ENCODE peak calls at places on chromosomes 2 and 18, in six cellular contexts. One of them, this sample, is unnamed. For H3K9me3, H3K4me1 and H3K27me3, the result is how much of the 10 kb centered on the place peaks cover.

GRCh38 chr2:215022418-215022817 is 116.0 kb downstream of the ABCA12 start:
- DNase-seq in small intestine: no peak
- DNase-seq in testis: no peak
- DNase-seq in psoas muscle: no peak
- DNase-seq in SJSA1: no peak
- DNase-seq in sigmoid colon: no peak
- DNase-seq in this sample: no peak

GRCh38 chr2:148965596-148966431 is 72.7 kb upstream of the LYPD6B start:
- DNase-seq in small intestine: no peak
- DNase-seq in testis: no peak
- DNase-seq in psoas muscle: no peak
- DNase-seq in SJSA1: no peak
- DNase-seq in sigmoid colon: no peak
- DNase-seq in this sample: no peak

GRCh38 chr2:185208261-185208660 is 530.3 kb upstream of the FSIP2 start:
- DNase-seq in small intestine: peak
- DNase-seq in testis: no peak
- DNase-seq in psoas muscle: no peak
- DNase-seq in SJSA1: no peak
- DNase-seq in sigmoid colon: no peak
- DNase-seq in this sample: peak

GRCh38 chr2:218995972-218996644 is 2.9 kb upstream of the CRYBA2 start:
- DNase-seq in small intestine: peak
- DNase-seq in testis: peak
- DNase-seq in psoas muscle: peak
- DNase-seq in SJSA1: peak
- DNase-seq in sigmoid colon: peak
- DNase-seq in this sample: peak

GRCh38 chr18:50716902-50717301 is 102.9 kb downstream of the MRO start:
- DNase-seq in small intestine: no peak
- DNase-seq in testis: no peak
- DNase-seq in psoas muscle: no peak
- DNase-seq in SJSA1: no peak
- DNase-seq in sigmoid colon: no peak
- DNase-seq in this sample: no peak

GRCh38 chr2:215003001-215003400 is 135.4 kb downstream of the ABCA12 start:
- DNase-seq in small intestine: no peak
- DNase-seq in testis: no peak
- DNase-seq in psoas muscle: no peak
- DNase-seq in SJSA1: no peak
- DNase-seq in sigmoid colon: no peak
- DNase-seq in this sample: no peak

GRCh38 chr2:10915236-10915635 is 3.5 kb downstream of the KCNF1 start:
- DNase-seq in small intestine: no peak
- DNase-seq in testis: no peak
- DNase-seq in psoas muscle: no peak
- DNase-seq in SJSA1: no peak
- DNase-seq in sigmoid colon: peak
- DNase-seq in this sample: no peak

GRCh38 chr2:164314148-164314547 is 307.1 kb downstream of the GRB14 start:
- DNase-seq in small intestine: peak
- DNase-seq in testis: peak
- DNase-seq in psoas muscle: no peak
- DNase-seq in SJSA1: no peak
- DNase-seq in sigmoid colon: no peak
- DNase-seq in this sample: no peak

GRCh38 chr2:933734-934295 is 16.8 kb upstream of the SNTG2 start:
- DNase-seq in small intestine: no peak
- DNase-seq in testis: no peak
- DNase-seq in psoas muscle: no peak
- DNase-seq in SJSA1: no peak
- DNase-seq in sigmoid colon: no peak
- DNase-seq in this sample: no peak

GRCh38 chr2:137929504-137929886 is 34.8 kb upstream of the HNMT start:
- DNase-seq in small intestine: no peak
- DNase-seq in testis: no peak
- DNase-seq in psoas muscle: no peak
- DNase-seq in SJSA1: no peak
- DNase-seq in sigmoid colon: no peak
- DNase-seq in this sample: no peak

GRCh38 chr2:216426938-216427337 is 14.7 kb downstream of the SMARCAL1 start:
- DNase-seq in small intestine: no peak
- DNase-seq in testis: no peak
- DNase-seq in psoas muscle: no peak
- DNase-seq in SJSA1: peak
- DNase-seq in sigmoid colon: no peak
- DNase-seq in this sample: no peak

DNA sequence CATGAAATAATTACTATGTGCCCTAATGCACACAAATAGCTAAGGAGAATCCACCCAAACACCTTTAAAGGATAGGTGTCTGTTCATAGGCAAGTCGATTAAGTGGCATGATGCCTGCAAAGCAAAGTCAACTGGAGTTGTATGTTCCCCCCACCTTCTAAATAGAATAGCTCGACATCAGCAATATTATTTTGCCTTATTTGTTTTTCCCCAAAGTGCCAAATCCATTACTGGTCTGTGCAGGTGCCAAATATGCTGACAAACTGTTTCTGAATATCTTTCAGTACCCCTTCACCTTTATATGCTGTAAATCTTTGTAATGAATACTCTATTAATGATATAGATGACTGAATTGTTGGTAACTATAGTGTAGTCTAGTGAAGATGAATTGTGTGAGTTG is 8.9 kb downstream of the TBR1 start:
- DNase-seq in small intestine: no peak
- DNase-seq in testis: no peak
- DNase-seq in psoas muscle: no peak
- DNase-seq in SJSA1: no peak
- DNase-seq in sigmoid colon: no peak
- DNase-seq in this sample: no peak
- H3K9me3 ChIP-seq in small intestine: under half
- H3K9me3 ChIP-seq in testis: under half
- H3K9me3 ChIP-seq in psoas muscle: under half
- H3K9me3 ChIP-seq in SJSA1: under half
- H3K9me3 ChIP-seq in sigmoid colon: under half
- H3K9me3 ChIP-seq in this sample: under half

GRCh38 chr2:25335971-25336370 is 5.8 kb downstream of the DNMT3A start:
- DNase-seq in small intestine: no peak
- DNase-seq in testis: no peak
- DNase-seq in psoas muscle: no peak
- DNase-seq in SJSA1: no peak
- DNase-seq in sigmoid colon: no peak
- DNase-seq in this sample: no peak

GRCh38 chr2:25337891-25338290 is 3.8 kb downstream of the DNMT3A start:
- DNase-seq in small intestine: no peak
- DNase-seq in testis: no peak
- DNase-seq in psoas muscle: no peak
- DNase-seq in SJSA1: no peak
- DNase-seq in sigmoid colon: no peak
- DNase-seq in this sample: no peak

GRCh38 chr2:25335204-25335603 is 6.5 kb downstream of the DNMT3A start:
- DNase-seq in small intestine: no peak
- DNase-seq in testis: no peak
- DNase-seq in psoas muscle: no peak
- DNase-seq in SJSA1: no peak
- DNase-seq in sigmoid colon: no peak
- DNase-seq in this sample: no peak

GRCh38 chr2:25337276-25337675 is 4.4 kb downstream of the DNMT3A start:
- DNase-seq in small intestine: no peak
- DNase-seq in testis: no peak
- DNase-seq in psoas muscle: no peak
- DNase-seq in SJSA1: no peak
- DNase-seq in sigmoid colon: no peak
- DNase-seq in this sample: no peak

DNA sequence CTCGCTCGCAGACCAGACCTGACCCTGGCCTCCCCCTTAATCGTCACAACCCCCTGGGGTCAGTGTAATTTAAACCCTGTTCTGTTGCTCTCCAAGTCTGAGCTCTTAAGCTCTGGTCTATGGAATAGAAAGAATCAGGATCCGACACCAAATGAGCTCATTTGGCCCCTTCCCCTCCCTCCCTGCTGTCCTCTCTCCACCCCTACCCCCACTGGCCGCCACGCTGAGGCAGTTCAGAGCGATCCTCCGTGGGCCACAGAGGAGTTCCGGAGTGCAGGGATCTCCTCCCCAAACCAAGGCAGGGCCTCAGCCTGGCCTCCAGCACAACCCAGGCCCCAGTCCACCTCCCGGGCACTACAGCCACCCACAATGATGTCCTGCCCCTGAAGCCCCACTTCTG is 5.3 kb downstream of the DNMT3A start:
- DNase-seq in small intestine: no peak
- DNase-seq in testis: no peak
- DNase-seq in psoas muscle: no peak
- DNase-seq in SJSA1: no peak
- DNase-seq in sigmoid colon: no peak
- DNase-seq in this sample: no peak
- H3K4me1 ChIP-seq in small intestine: under half
- H3K4me1 ChIP-seq in testis: under half
- H3K4me1 ChIP-seq in psoas muscle: half or more
- H3K4me1 ChIP-seq in SJSA1: under half
- H3K4me1 ChIP-seq in sigmoid colon: half or more
- H3K4me1 ChIP-seq in this sample: under half

DNA sequence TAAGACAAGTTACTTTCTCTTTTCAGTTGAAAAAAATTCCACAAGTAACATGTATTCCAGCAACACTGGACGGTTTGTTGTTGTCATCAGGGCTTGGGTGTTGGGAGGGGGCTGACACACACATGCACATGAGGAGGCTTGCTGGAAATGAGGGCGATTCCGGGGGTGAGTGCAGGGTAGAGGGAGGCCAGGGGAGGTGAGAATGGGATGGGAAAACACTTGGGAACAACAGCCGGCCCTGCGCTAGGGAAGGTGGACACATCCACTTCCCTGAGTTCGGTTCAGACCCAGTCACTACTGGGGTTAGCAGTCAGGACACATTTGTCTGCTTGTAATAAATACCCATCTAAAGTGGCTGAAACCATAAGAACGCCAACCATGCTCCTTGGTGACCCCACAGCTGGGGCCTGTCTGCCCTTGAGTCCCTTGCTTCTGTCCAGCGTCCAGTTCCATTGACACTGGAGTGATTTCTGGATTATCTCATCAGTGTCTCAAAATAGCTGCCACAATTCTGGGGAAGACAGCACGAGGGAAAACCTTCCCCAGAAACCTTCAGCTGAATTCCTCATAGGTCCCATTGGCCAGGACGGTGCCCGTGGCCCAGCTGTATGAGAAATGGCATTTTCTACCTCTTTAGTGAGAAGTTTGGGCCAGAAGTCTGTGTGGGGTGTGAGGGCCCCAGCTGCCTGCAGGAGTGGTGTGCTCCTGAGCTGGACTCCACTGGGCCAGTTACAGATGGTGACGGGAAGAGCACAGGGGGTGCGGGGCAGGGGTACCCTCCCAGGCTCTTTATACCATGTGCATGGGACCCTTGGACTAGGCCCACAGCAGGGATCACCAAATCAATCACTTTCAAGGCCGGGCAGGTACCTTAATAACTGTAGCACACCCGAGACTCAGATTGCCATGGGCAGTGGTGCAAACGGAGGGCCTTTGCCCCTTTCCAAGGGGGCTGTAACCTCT is 141.6 kb upstream of the BCL2L11 start:
- DNase-seq in small intestine: no peak
- DNase-seq in testis: no peak
- DNase-seq in psoas muscle: no peak
- DNase-seq in SJSA1: no peak
- DNase-seq in sigmoid colon: no peak
- DNase-seq in this sample: no peak
- H3K27me3 ChIP-seq in small intestine: under half
- H3K27me3 ChIP-seq in testis: under half
- H3K27me3 ChIP-seq in psoas muscle: under half
- H3K27me3 ChIP-seq in SJSA1: under half
- H3K27me3 ChIP-seq in sigmoid colon: under half
- H3K27me3 ChIP-seq in this sample: under half

GRCh38 chr2:113253453-113253852 is 25.3 kb downstream of the PAX8 start:
- DNase-seq in small intestine: no peak
- DNase-seq in testis: no peak
- DNase-seq in psoas muscle: no peak
- DNase-seq in SJSA1: no peak
- DNase-seq in sigmoid colon: no peak
- DNase-seq in this sample: no peak

GRCh38 chr2:113248997-113249770 is 29.5 kb downstream of the PAX8 start:
- DNase-seq in small intestine: peak
- DNase-seq in testis: peak
- DNase-seq in psoas muscle: peak
- DNase-seq in SJSA1: peak
- DNase-seq in sigmoid colon: peak
- DNase-seq in this sample: peak

GRCh38 chr2:113251118-113251517 is 27.6 kb downstream of the PAX8 start:
- DNase-seq in small intestine: peak
- DNase-seq in testis: no peak
- DNase-seq in psoas muscle: no peak
- DNase-seq in SJSA1: no peak
- DNase-seq in sigmoid colon: no peak
- DNase-seq in this sample: no peak

GRCh38 chr2:113255140-113256070 is 23.3 kb downstream of the PAX8 start:
- DNase-seq in small intestine: no peak
- DNase-seq in testis: no peak
- DNase-seq in psoas muscle: no peak
- DNase-seq in SJSA1: no peak
- DNase-seq in sigmoid colon: no peak
- DNase-seq in this sample: no peak

DNA sequence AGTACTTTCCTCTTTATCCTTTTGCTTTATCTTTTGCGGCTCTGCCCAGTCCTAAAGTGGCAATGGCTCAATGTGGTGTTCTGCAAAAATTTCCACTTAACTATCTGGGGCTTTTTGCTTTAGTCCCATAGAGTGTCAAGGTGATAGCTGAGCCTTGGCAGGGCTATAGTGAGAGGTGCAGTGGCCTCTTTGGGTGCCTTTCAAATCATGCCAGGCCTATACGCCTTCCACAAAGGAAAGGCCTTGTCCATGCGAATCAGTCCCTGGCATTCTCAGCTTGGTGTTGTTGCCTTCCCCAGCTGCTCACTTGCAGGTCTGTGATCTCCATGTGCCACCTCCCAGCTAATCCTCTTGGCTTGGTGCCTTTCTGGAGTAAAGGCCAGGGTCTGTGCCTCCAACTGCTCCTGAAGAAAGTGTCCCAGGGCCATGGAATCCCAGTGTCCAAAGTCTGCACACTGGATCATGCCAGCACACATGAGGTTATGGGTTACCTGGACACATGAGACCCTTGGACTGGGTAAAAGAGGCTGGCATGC is 26.6 kb downstream of the PAX8 start:
- DNase-seq in small intestine: no peak
- DNase-seq in testis: no peak
- DNase-seq in psoas muscle: no peak
- DNase-seq in SJSA1: no peak
- DNase-seq in sigmoid colon: no peak
- DNase-seq in this sample: no peak
- H3K9me3 ChIP-seq in small intestine: under half
- H3K9me3 ChIP-seq in testis: under half
- H3K9me3 ChIP-seq in psoas muscle: under half
- H3K9me3 ChIP-seq in SJSA1: under half
- H3K9me3 ChIP-seq in sigmoid colon: under half
- H3K9me3 ChIP-seq in this sample: under half

DNA sequence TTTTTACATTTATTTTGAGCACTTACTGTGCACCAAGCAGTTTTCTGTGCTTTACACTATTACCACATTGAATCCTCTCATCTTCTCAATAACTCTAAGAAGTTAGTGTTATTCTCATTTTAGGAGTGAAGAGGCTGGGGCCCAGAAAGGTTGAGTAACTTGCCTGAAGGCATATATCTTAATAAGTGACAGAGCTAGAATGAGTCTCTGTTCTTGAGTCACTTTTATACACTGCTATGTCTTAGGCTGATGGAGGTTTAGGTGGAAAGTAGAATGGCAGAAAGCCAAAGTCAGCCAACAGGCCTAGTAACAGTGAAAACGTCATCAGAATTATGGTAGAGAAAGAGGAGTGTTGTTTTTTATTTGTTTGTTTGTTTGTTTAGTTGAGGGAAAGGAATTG is 27.9 kb upstream of the RPE start:
- DNase-seq in small intestine: no peak
- DNase-seq in testis: no peak
- DNase-seq in psoas muscle: no peak
- DNase-seq in SJSA1: no peak
- DNase-seq in sigmoid colon: no peak
- DNase-seq in this sample: no peak
- H3K4me1 ChIP-seq in small intestine: under half
- H3K4me1 ChIP-seq in testis: under half
- H3K4me1 ChIP-seq in psoas muscle: under half
- H3K4me1 ChIP-seq in SJSA1: under half
- H3K4me1 ChIP-seq in sigmoid colon: under half
- H3K4me1 ChIP-seq in this sample: under half